ENCODE peak calls at places on chromosomes 1 and 21, in five cellular contexts. Z is H9, S is mesenchymal stem cell, T is H1, H is IMR-90. F is an unnamed sample.

GRCh38 chr1:45394342-45394741 is 54.1 kb upstream of the MUTYH start:
- DNase-seq in H (no peak), Z (no peak), T (no peak), S (no peak), F (no peak)

GRCh38 chr1:41623736-41624135 is 139.3 kb upstream of the EDN2 start:
- DNase-seq in S (no peak), H (no peak), T (peak; percentile 32), Z (peak; percentile 12), F (no peak)

GRCh38 chr1:213070399-213070798 is 19.4 kb downstream of the RPS6KC1 start:
- DNase-seq in H (peak; percentile 86), T (no peak), S (peak; percentile 85), Z (no peak), F (no peak)

GRCh38 chr1:54703471-54703870 is 12.2 kb upstream of the TTC4 start:
- DNase-seq in Z (peak; percentile 18), S (no peak), H (no peak), T (no peak), F (no peak)

GRCh38 chr1:202251424-202252256 is 58.0 kb downstream of the LGR6 start:
- DNase-seq in S (no peak), T (no peak), Z (peak; percentile 25), H (no peak), F (no peak)

GRCh38 chr21:15755125-15755524 is 25.3 kb downstream of the USP25 start:
- DNase-seq in T (no peak), H (no peak), S (peak; percentile 24), Z (no peak), F (no peak)

GRCh38 chr1:206905295-206906164 is 8.3 kb downstream of the IL24 start:
- DNase-seq in H (peak; percentile 94), S (peak; percentile 85), T (no peak), Z (no peak), F (no peak)

GRCh38 chr1:89633103-89633744 is at the start of gene LRRC8C:
- DNase-seq in S (peak; percentile 67), T (no peak), Z (peak; percentile 55), H (peak; percentile 48), F (no peak)

GRCh38 chr1:56202186-56202585 is 377.2 kb downstream of the PLPP3 start:
- DNase-seq in Z (no peak), T (no peak), H (no peak), S (peak; percentile 2), F (no peak)

GRCh38 chr1:29824478-29825273 is 588.4 kb downstream of the PTPRU start:
- DNase-seq in H (no peak), S (no peak), Z (no peak), T (peak; percentile 41), F (no peak)

DNA sequence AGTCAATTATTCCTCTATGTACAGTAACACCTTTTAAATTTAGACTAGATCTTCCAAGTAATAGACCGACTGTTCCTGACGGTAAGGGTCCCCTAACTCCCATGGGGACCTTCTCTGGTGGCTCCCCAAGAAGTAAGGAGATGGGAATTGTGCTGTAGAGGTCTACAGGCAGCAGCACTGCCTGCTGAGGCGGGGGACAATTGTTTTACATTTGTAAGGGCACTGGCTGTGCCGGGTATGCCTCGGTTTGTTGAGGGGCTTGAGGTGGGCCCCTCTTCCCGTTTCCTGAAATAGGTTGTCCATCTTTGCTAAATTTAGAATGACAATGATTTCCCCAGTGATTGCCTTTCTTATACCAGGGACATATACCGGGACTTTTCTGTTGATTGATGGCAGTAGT is 13.1 kb upstream of the L1TD1 start:
- DNase-seq in Z (peak; percentile 66), H (no peak), T (no peak), S (no peak), F (no peak)
- H2BK15ac ChIP-seq in Z (no peak overlapping the region), H (no peak overlapping the region), T (no peak overlapping the region), S (no peak overlapping the region), F (no peak overlapping the region)

DNA sequence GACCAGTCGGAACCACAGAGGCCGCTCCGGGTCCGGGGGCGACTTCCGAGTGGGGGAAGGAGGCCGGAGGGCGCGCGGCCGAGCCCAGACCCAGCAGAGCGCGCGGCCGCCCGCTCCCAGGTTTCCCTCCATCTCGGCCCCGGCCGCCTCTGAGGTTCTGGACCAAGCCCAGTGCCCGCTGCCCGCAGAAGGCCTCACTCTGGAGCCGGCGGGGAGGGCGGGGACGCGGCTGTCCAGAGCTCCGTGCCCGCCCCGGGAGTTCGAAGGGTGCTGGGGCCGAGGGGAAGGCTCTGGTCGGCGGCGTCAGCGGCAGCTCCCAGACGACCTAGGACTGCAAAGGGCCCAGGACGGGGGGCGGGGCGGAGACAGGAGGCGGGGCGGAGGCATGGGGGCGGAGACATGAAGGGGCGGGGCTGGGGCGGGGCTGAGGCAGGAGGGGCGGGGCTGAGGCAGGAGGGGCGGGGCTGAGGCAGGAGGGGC is 48.0 kb upstream of the SLC19A1 start:
- DNase-seq in H (peak; percentile 19), Z (peak; percentile 82), T (peak; percentile 74), S (peak; percentile 34), F (no peak)
- H2AFZ ChIP-seq in H (peak overlapping the region; percentile 90), Z (no peak overlapping the region), T (peak overlapping the region; percentile 74), S (peak overlapping the region; percentile 46), F (peak overlapping the region; percentile 22)

GRCh38 chr1:195851016-195851591 is 757.1 kb downstream of the KCNT2 start:
- DNase-seq in H (no peak), Z (no peak), T (no peak), S (no peak), F (no peak)
- H2BK15ac ChIP-seq in H (no peak overlapping the region), Z (no peak overlapping the region), T (no peak overlapping the region), S (no peak overlapping the region), F (no peak overlapping the region)

DNA sequence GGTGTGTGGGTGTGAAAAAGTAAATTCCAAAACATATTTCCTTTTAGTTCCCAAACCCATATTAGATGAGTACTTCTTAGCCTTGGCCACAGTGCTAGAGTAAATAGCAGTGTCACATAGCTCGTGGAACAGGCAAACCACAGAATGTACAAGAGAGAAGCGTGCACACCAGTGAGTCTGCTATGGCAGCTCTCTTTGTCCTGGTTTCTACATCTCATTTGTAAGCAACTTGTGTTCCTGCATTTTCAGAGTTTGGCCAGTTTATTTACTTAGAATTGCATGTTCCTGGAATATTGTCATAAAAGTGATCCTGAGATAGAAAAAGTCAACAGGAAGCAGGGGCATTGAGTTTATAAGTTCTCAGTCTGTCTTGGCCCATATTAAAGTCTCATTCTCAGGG is 142.1 kb downstream of the DHRS3 start:
- DNase-seq in S (peak; percentile 58), H (peak; percentile 25), Z (no peak), T (no peak), F (no peak)
- H2AFZ ChIP-seq in S (no peak overlapping the region), H (no peak overlapping the region), Z (no peak overlapping the region), T (no peak overlapping the region), F (no peak overlapping the region)

GRCh38 chr1:51423098-51423821 is 92.9 kb upstream of the TTC39A start:
- DNase-seq in S (peak; percentile 57), H (peak; percentile 58), T (no peak), Z (no peak), F (no peak)
- H2BK15ac ChIP-seq in S (no peak overlapping the region), H (peak overlapping the region; percentile 18), T (no peak overlapping the region), Z (no peak overlapping the region), F (no peak overlapping the region)

DNA sequence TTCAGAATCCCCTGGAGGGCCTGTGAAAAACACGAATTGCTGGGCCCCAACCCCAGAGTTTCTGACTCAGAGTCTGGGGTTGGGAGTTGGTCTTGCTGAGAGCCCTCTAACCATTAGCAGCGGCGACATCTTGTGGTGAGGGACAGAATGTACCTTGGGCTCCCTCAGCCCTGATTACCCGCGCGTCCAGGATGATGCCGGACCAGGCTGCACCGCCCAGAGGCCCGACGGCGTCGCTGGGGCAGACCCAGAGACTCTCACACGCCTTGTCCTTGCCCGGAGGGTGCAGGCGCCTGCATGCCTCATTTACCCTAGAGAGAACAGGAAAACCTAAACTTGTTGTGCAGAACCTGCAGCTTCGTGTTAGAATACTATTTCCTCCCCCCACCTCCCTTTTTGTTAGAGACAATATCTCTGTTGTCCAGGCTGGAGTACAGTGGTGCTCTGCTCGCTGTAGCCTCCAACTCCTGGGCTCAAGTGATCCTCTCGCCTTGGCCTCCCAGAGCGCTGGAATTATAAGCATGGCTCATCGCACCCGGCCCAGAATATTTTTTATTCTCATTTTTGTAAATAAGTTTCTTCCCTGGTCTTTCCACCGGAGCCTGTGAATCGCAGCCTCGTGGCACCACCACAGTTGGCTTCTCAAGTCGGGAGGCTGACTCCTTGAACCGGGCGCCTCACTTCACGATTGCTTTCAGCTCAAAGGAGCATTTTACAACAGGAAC is 22.2 kb upstream of the RD3 start:
- DNase-seq in Z (peak; percentile 94), T (peak; percentile 90), S (peak; percentile 88), H (peak; percentile 84), F (peak; percentile 71)
- H2AFZ ChIP-seq in Z (no peak overlapping the region), T (peak overlapping the region; percentile 78), S (no peak overlapping the region), H (peak overlapping the region; percentile 91), F (peak overlapping the region; percentile 70)

GRCh38 chr1:208061627-208062026 is 150.7 kb upstream of the CD34 start:
- DNase-seq in S (no peak), H (no peak), T (no peak), Z (no peak), F (no peak)

GRCh38 chr1:208058212-208059155 is 147.6 kb upstream of the CD34 start:
- DNase-seq in T (no peak), S (no peak), Z (no peak), H (no peak), F (no peak)

GRCh38 chr1:208061118-208061517 is 150.2 kb upstream of the CD34 start:
- DNase-seq in S (no peak), H (no peak), T (no peak), Z (no peak), F (no peak)

GRCh38 chr1:208059328-208060017 is 148.5 kb upstream of the CD34 start:
- DNase-seq in S (no peak), Z (no peak), H (no peak), T (no peak), F (no peak)

DNA sequence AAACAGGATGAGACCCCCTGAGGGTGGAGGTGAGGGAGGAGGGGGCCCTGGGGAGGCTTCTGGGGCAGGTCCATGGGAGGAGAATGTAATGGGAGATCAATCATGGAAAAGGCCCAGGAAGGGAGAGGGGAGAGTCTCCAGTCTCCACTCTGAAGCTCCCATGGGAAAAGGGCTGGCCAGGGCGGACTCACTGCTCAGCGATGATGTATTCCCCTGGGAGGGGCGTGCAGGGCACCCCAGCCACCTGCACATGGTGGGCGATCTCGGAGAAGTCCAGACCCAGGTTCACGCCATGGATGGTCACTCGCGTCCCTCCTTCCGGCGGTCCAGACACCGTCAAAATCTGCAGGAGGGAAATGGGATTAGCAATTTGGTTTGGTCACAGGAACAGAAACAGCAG is 149.6 kb upstream of the CD34 start:
- DNase-seq in S (no peak), Z (no peak), T (no peak), H (no peak), F (no peak)
- H2BK15ac ChIP-seq in S (no peak overlapping the region), Z (no peak overlapping the region), T (no peak overlapping the region), H (no peak overlapping the region), F (no peak overlapping the region)

GRCh38 chr1:63773496-63773814 is 362 bp upstream of the ROR1 start:
- DNase-seq in Z (no peak), S (no peak), H (no peak), T (no peak), F (no peak)
- H2AFZ ChIP-seq in Z (no peak overlapping the region), S (no peak overlapping the region), H (peak overlapping the region; percentile 90), T (peak overlapping the region; percentile 24), F (peak overlapping the region; percentile 99)

F was measured in neuronal stem cell.